ENCODE peak calls at places on chromosomes 5 and 9, in five cellular contexts. E is HTR-8/SVneo, J is suprapubic skin, M is AG10803, A is AG04450. U is an unnamed sample.

GRCh38 chr5:172534229-172535169 is 80.2 kb upstream of the SH3PXD2B start:
- DNase-seq in E (no peak), J (peak; percentile 61), M (no peak), A (no peak), U (peak; percentile 15)

GRCh38 chr9:27618066-27618465 is 44.8 kb upstream of the C9orf72 start:
- DNase-seq in E (no peak), J (no peak), M (no peak), A (no peak), U (no peak)

GRCh38 chr5:179258922-179259730 is 86.1 kb downstream of the ADAMTS2 start:
- DNase-seq in E (peak; percentile 66), J (peak; percentile 53), M (peak; percentile 96), A (no peak), U (no peak)

GRCh38 chr5:112737472-112738179 is at the start of gene APC:
- DNase-seq in E (peak; percentile 90), J (peak; percentile 98), M (peak; percentile 91), A (peak; percentile 66), U (no peak)

GRCh38 chr5:20166496-20166895 is 178.5 kb upstream of the CDH18 start:
- DNase-seq in E (no peak), J (no peak), M (no peak), A (no peak), U (no peak)

GRCh38 chr5:5585751-5586341 is 163.4 kb downstream of the ICE1 start:
- DNase-seq in E (no peak), J (no peak), M (peak; percentile 7), A (no peak), U (no peak)

GRCh38 chr5:114317751-114318150 is 44.1 kb upstream of the KCNN2 start:
- DNase-seq in E (no peak), J (no peak), M (no peak), A (no peak), U (no peak)

GRCh38 chr5:149317281-149318048 is 27.8 kb upstream of the GRPEL2 start:
- DNase-seq in E (peak; percentile 79), J (no peak), M (peak; percentile 60), A (peak; percentile 33), U (peak; percentile 30)

GRCh38 chr5:18553269-18553668 is 919.0 kb downstream of the TAF11L14 start:
- DNase-seq in E (peak; percentile 70), J (no peak), M (no peak), A (no peak), U (peak; percentile 58)

GRCh38 chr5:123876265-123876790 is 364.4 kb downstream of the CSNK1G3 start:
- DNase-seq in E (no peak), J (no peak), M (no peak), A (no peak), U (no peak)

U was measured in Panc1.